ENCODE peak calls at places on chromosome 6, in six cellular contexts. W, K, D, X, A and T are unnamed samples.

GRCh38 chr6:17580518-17581048 is 19.5 kb upstream of the FAM8A1 start:
- ATAC-seq in A (peak), X (no peak), D (peak), W (no peak), K (no peak), T (peak)

GRCh38 chr6:134082191-134082590 is 29.8 kb upstream of the SLC2A12 start:
- ATAC-seq in K (no peak), W (no peak), D (no peak), A (no peak), X (no peak), T (no peak)

GRCh38 chr6:4030672-4031071 is 48.3 kb downstream of the FAM217A start:
- ATAC-seq in D (no peak), K (no peak), X (peak), A (no peak), W (no peak), T (no peak)

GRCh38 chr6:34484391-34484790 is 18.5 kb downstream of the PACSIN1 start:
- ATAC-seq in D (no peak), K (no peak), A (no peak), X (peak), W (no peak), T (no peak)

GRCh38 chr6:158653577-158654354 is 3.9 kb downstream of the SYTL3 start:
- ATAC-seq in D (peak), K (peak), W (peak), A (no peak), X (peak), T (no peak)

GRCh38 chr6:129644567-129645015 is 65.4 kb downstream of the ARHGAP18 start:
- ATAC-seq in W (no peak), D (no peak), X (no peak), K (peak), A (peak), T (no peak)

GRCh38 chr6:43269273-43270007 is 26.2 kb downstream of the TTBK1 start:
- ATAC-seq in D (no peak), X (peak), W (peak), A (no peak), K (no peak), T (peak)

GRCh38 chr6:116571683-116572000 is 338 bp downstream of the RWDD1 start:
- ATAC-seq in D (peak), X (no peak), A (no peak), W (no peak), K (no peak), T (no peak)

GRCh38 chr6:134358320-134358719 is 40.4 kb upstream of the SGK1 start:
- ATAC-seq in X (no peak), K (no peak), A (no peak), D (peak), W (peak), T (no peak)

GRCh38 chr6:31971279-31971992 is 502 bp downstream of the DXO start:
- ATAC-seq in W (peak), D (peak), X (no peak), K (peak), A (peak), T (peak)

GRCh38 chr6:47724300-47724699 is 25.9 kb downstream of the ADGRF4 start:
- ATAC-seq in X (no peak), W (no peak), A (no peak), K (no peak), D (no peak), T (no peak)

GRCh38 chr6:169689247-169689646 is 12.6 kb downstream of the WDR27 start:
- ATAC-seq in D (no peak), W (no peak), A (no peak), K (no peak), X (no peak), T (no peak)

GRCh38 chr6:157596461-157596860 is 215.5 kb downstream of the ZDHHC14 start:
- ATAC-seq in A (no peak), D (no peak), W (no peak), K (no peak), X (no peak), T (peak)

GRCh38 chr6:7604003-7604402 is 14.0 kb downstream of the SNRNP48 start:
- ATAC-seq in D (no peak), W (no peak), A (no peak), K (no peak), X (no peak), T (no peak)

GRCh38 chr6:155628315-155628714 is 172.7 kb upstream of the NOX3 start:
- ATAC-seq in K (no peak), X (peak), W (peak), D (no peak), A (no peak), T (no peak)

GRCh38 chr6:144585217-144585814 is 300.2 kb downstream of the UTRN start:
- ATAC-seq in A (no peak), D (no peak), K (no peak), X (no peak), W (peak), T (no peak)

GRCh38 chr6:144590540-144590939 is 305.4 kb downstream of the UTRN start:
- ATAC-seq in W (no peak), D (no peak), A (no peak), K (no peak), X (no peak), T (peak)

GRCh38 chr6:144586986-144587385 is 301.9 kb downstream of the UTRN start:
- ATAC-seq in A (no peak), D (no peak), K (no peak), W (peak), X (peak), T (no peak)

GRCh38 chr6:144583614-144583954 is 298.4 kb downstream of the UTRN start:
- ATAC-seq in K (no peak), A (no peak), X (no peak), W (peak), D (no peak), T (no peak)

GRCh38 chr6:144588674-144589325 is 303.7 kb downstream of the UTRN start:
- ATAC-seq in X (peak), W (no peak), D (no peak), K (no peak), A (no peak), T (no peak)
- H3K27ac ChIP-seq in X (no peak), W (no peak), D (no peak), K (no peak), A (no peak), T (no peak)

DNA sequence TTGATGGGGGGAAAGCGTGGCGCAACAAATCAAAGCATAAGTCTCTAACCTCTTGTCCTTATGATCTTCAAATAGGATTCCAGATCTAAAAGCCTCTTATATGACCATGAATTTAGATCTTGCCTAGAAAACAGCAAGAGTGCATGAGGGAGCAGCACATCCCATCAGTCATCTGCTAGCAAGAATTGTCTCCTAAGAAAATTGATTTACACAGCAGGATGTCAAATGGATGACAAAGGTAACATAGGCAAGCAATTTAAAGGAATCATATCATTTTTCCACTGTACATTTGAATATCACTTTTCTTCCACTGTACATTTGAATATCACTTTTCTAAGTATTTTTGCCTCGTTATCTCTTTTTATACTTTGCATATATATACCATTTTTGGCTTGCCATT is 7.5 kb upstream of the MYLIP start:
- ATAC-seq in X (no peak), D (no peak), K (no peak), W (no peak), A (no peak), T (no peak)
- TF ChIP-seq EP300 in X (no peak), D (no peak), K (no peak), W (no peak), A (no peak), T (no peak)

GRCh38 chr6:38133932-38134703 is 314.6 kb downstream of the ZFAND3 start:
- ATAC-seq in X (no peak), W (no peak), K (no peak), A (no peak), D (peak), T (no peak)
- H3K27ac ChIP-seq in X (no peak), W (no peak), K (no peak), A (no peak), D (no peak), T (no peak)

GRCh38 chr6:140203611-140204553 is 829.4 kb upstream of the CITED2 start:
- ATAC-seq in X (no peak), K (no peak), W (no peak), A (no peak), D (no peak), T (no peak)
- TF ChIP-seq EP300 in X (no peak), K (no peak), W (no peak), A (no peak), D (no peak), T (no peak)

DNA sequence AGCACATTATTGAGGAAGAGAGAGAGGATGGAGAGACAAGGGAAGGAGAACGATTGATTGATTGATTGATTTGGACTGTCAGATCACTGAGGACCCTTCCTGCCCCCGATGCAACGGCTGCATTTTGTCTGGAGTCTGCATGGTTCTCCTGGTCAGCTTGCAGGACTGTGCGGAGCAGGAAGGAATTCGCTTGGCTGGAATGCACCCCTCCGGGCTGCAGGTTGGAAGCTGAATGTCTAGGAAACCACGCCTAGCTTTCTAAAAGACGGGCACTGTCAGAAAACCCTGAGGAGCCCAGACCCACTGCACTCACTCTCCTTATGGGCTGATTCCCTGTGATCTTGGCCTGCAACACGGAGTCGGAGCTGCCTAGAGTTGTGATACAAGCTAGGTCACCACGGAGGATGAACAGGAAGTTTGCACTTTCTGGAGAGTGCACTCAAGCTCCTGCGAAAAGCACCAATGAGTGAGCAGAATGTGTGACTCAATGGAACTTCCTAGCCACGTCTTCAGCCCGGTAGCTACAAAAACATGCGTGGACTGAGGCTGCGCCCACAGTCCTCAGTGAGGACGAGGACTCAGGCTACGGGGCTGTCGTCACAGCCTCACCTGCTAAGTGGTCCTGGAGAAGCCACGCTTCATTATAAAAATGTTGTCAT is 14.4 kb downstream of the DACT2 start:
- ATAC-seq in W (no peak), A (no peak), X (no peak), K (no peak), D (no peak), T (no peak)
- H3K27ac ChIP-seq in W (no peak), A (no peak), X (no peak), K (no peak), D (no peak), T (no peak)

GRCh38 chr6:97449437-97449966 is 166.5 kb upstream of the MMS22L start:
- ATAC-seq in W (no peak), D (no peak), K (no peak), X (no peak), A (no peak), T (no peak)
- TF ChIP-seq EP300 in W (no peak), D (no peak), K (no peak), X (no peak), A (no peak), T (no peak)

GRCh38 chr6:82145926-82146452 is 101.6 kb downstream of the IBTK start:
- ATAC-seq in X (no peak), K (no peak), A (no peak), D (no peak), W (no peak), T (no peak)
- H3K27ac ChIP-seq in X (no peak), K (no peak), A (peak), D (no peak), W (no peak), T (no peak)

DNA sequence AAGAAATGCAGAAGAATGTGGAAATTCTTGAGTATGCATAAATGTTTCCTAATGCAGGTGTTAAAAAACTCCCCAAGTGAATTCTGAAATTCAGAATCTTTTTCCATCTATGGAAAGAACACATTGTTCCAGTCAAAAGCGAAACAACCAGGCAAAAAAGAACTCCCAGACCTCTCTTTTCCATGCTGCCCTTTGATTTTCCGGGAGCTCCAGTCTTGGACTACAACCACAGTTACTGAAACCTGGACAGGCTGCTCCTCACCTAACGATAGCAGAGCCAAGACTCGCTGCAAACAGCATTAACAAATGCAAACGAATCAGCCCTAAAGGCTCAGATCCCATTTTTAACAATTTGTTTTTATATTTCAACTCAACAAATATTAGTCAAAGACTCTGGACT is 108.7 kb upstream of the CNKSR3 start:
- ATAC-seq in D (no peak), W (no peak), K (no peak), A (no peak), X (no peak), T (no peak)
- TF ChIP-seq EP300 in D (no peak), W (no peak), K (no peak), A (no peak), X (no peak), T (no peak)

GRCh38 chr6:137868721-137869631 is 1.9 kb downstream of the TNFAIP3 start:
- ATAC-seq in K (no peak), A (no peak), D (no peak), W (no peak), X (no peak), T (no peak)

GRCh38 chr6:137870744-137871247 is 3.7 kb downstream of the TNFAIP3 start:
- ATAC-seq in W (peak), D (no peak), A (no peak), K (peak), X (peak), T (no peak)

GRCh38 chr6:137871299-137871698 is 4.2 kb downstream of the TNFAIP3 start:
- ATAC-seq in X (no peak), K (no peak), A (no peak), D (no peak), W (no peak), T (no peak)

GRCh38 chr6:137870286-137870685 is 3.2 kb downstream of the TNFAIP3 start:
- ATAC-seq in D (no peak), W (no peak), A (no peak), X (no peak), K (no peak), T (no peak)

GRCh38 chr6:137869781-137870180 is 2.7 kb downstream of the TNFAIP3 start:
- ATAC-seq in D (no peak), X (no peak), K (no peak), W (no peak), A (no peak), T (no peak)
- H3K27ac ChIP-seq in D (peak), X (peak), K (peak), W (no peak), A (no peak), T (peak)